ENCODE peak calls at places on chromosome 16, in nine cellular contexts. A is brain microvascular endothelial cell; T is cardiac muscle cell; Y is A549; D is effector memory CD4-positive, alpha-beta T cell; C is PC-9; H is CD4-positive, alpha-beta T cell; B is OCI-LY7; K is mesendoderm. E is an unnamed sample.

GRCh38 chr16:57526498-57526897 is 9.9 kb downstream of the CCDC102A start:
- DNase-seq in B (no peak), K (no peak), A (no peak), C (no peak), T (no peak), D (no peak), H (no peak), Y (no peak), E (no peak)

GRCh38 chr16:27973678-27974077 is 89.8 kb downstream of the GSG1L start:
- DNase-seq in T (no peak), Y (no peak), C (no peak), K (peak), H (no peak), A (no peak), D (no peak), B (peak), E (no peak)

GRCh38 chr16:96935-97381 is 18.9 kb downstream of the MPG start:
- DNase-seq in T (peak), A (peak), D (peak), C (peak), K (peak), B (peak), Y (peak), H (peak), E (peak)

GRCh38 chr16:55155815-55156214 is 168.2 kb upstream of the IRX6 start:
- DNase-seq in K (peak), Y (no peak), T (no peak), D (no peak), H (no peak), C (no peak), B (no peak), A (no peak), E (no peak)

GRCh38 chr16:81318711-81319110 is 3.9 kb downstream of the GAN start:
- DNase-seq in B (no peak), Y (no peak), C (no peak), T (no peak), D (no peak), A (no peak), H (no peak), K (peak), E (no peak)

GRCh38 chr16:84988328-84989080 is 22.8 kb downstream of the ZDHHC7 start:
- DNase-seq in K (no peak), H (no peak), C (no peak), D (no peak), A (no peak), T (no peak), Y (no peak), B (no peak), E (no peak)

GRCh38 chr16:70738083-70738977 is 52.5 kb upstream of the MTSS2 start:
- DNase-seq in T (peak), B (peak), A (peak), K (peak), H (no peak), D (no peak), Y (peak), C (no peak), E (no peak)

GRCh38 chr16:89153848-89154271 is 17.7 kb upstream of the CDH15 start:
- DNase-seq in A (no peak), C (peak), B (no peak), H (no peak), K (no peak), Y (no peak), D (no peak), T (no peak), E (no peak)

GRCh38 chr16:51524555-51525373 is 373.7 kb upstream of the SALL1 start:
- DNase-seq in D (no peak), H (no peak), A (peak), Y (peak), C (no peak), B (no peak), T (peak), K (peak), E (no peak)

GRCh38 chr16:1763521-1764511 is 7.5 kb downstream of the NME3 start:
- DNase-seq in H (no peak), D (no peak), C (no peak), A (no peak), Y (no peak), K (peak), T (peak), B (peak), E (no peak)

GRCh38 chr16:13332713-13333255 is 431.4 kb downstream of the SHISA9 start:
- DNase-seq in Y (no peak), C (no peak), A (no peak), H (no peak), B (no peak), K (peak), D (no peak), T (no peak), E (no peak)

GRCh38 chr16:47713225-47713595 is 252.1 kb downstream of the PHKB start:
- DNase-seq in K (no peak), T (peak), B (no peak), Y (no peak), A (peak), C (peak), H (no peak), D (no peak), E (no peak)

GRCh38 chr16:66238696-66239095 is 127.8 kb upstream of the CDH5 start:
- DNase-seq in A (no peak), H (no peak), B (no peak), K (no peak), T (no peak), Y (no peak), D (no peak), C (no peak), E (no peak)

GRCh38 chr16:3020247-3020603 is at the start of gene TNFRSF12A:
- DNase-seq in D (peak), A (peak), B (peak), T (peak), K (peak), C (peak), Y (peak), H (peak), E (peak)

GRCh38 chr16:87626401-87626800 is 24.1 kb downstream of the JPH3 start:
- DNase-seq in K (no peak), D (no peak), B (no peak), Y (no peak), H (no peak), A (no peak), C (no peak), T (no peak), E (no peak)
- H3K27ac ChIP-seq in K (no peak), D (no peak), B (no peak), Y (no peak), H (no peak), A (no peak), C (no peak), T (no peak), E (no peak)

DNA sequence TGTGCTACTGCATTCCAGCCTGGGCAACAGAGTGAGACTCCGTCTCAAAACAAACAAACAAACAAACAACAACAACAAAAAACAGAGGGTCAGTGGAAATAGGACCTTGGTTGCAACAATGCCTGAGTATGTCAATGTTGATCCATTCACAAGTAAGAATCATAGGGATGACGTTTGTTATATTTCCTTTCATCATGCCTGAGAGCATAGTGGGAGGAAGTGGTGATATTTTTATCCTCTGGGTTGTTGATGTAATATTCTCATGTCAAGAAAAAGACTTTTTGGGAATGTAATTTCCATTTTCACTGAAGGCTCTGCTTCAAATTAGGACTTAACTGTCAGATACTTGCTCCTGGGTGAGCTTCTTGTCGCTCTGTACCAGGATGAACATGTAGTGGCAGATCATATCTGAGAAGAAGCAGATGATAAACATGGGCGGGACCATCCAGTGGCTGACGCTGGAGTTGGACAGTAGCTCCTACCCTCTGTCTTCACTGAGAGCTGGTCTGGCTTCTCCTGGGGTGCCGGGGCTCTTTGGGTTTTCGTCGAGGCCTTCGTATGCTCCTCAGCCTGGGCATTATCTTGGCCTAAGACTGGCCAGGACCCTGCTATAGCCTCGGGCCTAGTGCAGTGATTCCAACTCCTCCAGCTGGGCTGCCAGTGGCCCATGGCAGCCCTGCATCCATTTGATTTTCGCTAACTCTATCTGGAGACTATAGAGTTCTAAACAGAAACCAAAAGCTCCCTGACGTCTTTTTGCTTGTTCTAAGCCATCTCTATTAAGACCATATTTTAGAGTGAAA is 19.6 kb downstream of the CYB5B start:
- DNase-seq in Y (no peak), K (no peak), H (no peak), C (no peak), B (no peak), D (peak), T (peak), A (peak), E (no peak)
- H3K27ac ChIP-seq in Y (peak), K (no peak), H (peak), C (no peak), B (no peak), D (peak), T (peak), A (peak), E (peak)

GRCh38 chr16:87490091-87490798 is 2.6 kb downstream of the ZCCHC14 start:
- DNase-seq in K (no peak), D (no peak), T (peak), H (no peak), B (no peak), Y (no peak), A (no peak), C (no peak), E (no peak)

GRCh38 chr16:87486282-87486681 is 6.5 kb downstream of the ZCCHC14 start:
- DNase-seq in T (no peak), K (no peak), B (no peak), C (no peak), H (no peak), D (no peak), Y (no peak), A (no peak), E (no peak)

GRCh38 chr16:87487361-87487924 is 5.4 kb downstream of the ZCCHC14 start:
- DNase-seq in T (peak), A (no peak), B (no peak), K (peak), Y (no peak), D (peak), C (no peak), H (no peak), E (no peak)

GRCh38 chr16:87492241-87492635 is 586 bp downstream of the ZCCHC14 start:
- DNase-seq in B (no peak), D (no peak), T (no peak), C (no peak), K (no peak), H (no peak), Y (no peak), A (no peak), E (no peak)

GRCh38 chr16:87489434-87490045 is 3.3 kb downstream of the ZCCHC14 start:
- DNase-seq in C (no peak), Y (no peak), B (no peak), H (no peak), D (no peak), K (no peak), A (no peak), T (no peak), E (no peak)
- H3K27ac ChIP-seq in C (no peak), Y (no peak), B (no peak), H (peak), D (no peak), K (no peak), A (no peak), T (no peak), E (peak)

GRCh38 chr16:30829130-30830071 is 42.4 kb upstream of the ZNF629 start:
- DNase-seq in Y (peak), B (no peak), K (peak), T (no peak), H (no peak), A (no peak), D (no peak), C (no peak), E (no peak)
- H3K27ac ChIP-seq in Y (no peak), B (no peak), K (no peak), T (no peak), H (no peak), A (no peak), D (no peak), C (no peak), E (no peak)

DNA sequence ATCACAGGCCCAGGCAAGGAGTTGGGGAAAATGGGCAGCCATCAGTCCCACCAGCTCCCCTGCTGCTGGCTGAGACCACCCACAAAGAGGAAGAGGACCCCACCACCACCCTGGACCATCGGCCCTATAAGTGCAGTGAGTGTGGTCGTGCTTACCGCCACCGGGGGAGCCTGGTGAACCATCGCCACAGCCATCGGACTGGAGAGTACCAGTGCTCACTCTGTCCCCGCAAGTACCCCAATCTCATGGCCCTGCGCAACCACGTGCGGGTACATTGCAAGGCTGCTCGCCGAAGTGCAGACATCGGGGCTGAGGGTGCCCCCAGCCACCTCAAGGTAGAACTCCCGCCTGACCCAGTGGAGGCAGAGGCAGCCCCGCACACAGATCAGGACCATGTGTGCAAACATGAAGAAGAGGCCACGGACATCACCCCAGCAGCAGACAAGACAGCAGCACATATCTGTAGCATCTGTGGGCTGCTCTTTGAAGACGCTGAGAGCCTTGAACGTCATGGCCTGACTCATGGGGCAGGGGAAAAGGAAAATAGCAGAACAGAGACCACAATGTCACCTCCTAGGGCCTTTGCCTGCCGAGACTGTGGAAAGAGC is 3.5 kb downstream of the ZNF646 start:
- DNase-seq in C (no peak), T (no peak), D (no peak), Y (no peak), A (no peak), B (no peak), H (no peak), K (no peak), E (no peak)
- H3K27ac ChIP-seq in C (no peak), T (no peak), D (no peak), Y (no peak), A (no peak), B (no peak), H (no peak), K (no peak), E (no peak)

GRCh38 chr16:80023865-80024264 is 423.3 kb upstream of the MAF start:
- DNase-seq in T (no peak), Y (peak), B (no peak), D (no peak), A (peak), K (no peak), C (peak), H (no peak), E (no peak)
- H3K27ac ChIP-seq in T (no peak), Y (peak), B (no peak), D (no peak), A (peak), K (no peak), C (peak), H (no peak), E (no peak)

DNA sequence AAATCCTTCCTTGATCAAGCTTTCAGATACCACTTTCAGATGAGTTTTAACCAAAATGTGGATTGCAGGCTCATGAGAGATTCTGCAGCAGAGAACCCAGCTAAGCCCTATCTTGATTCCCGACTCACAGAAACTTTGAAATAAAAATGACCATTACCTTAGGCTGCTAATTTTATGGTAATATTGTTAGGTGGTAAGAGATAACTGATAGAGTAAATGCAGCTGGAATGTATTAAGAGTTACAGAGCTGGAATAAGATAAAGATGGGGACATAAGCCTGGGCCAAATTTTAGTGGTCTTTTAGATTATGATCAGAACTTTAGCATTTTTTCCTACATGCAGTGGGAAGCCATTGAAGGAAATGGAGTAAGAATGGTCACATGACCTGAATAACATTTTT is 1074.0 kb downstream of the CDH11 start:
- DNase-seq in B (no peak), H (no peak), T (no peak), C (no peak), Y (no peak), A (no peak), D (no peak), K (peak), E (no peak)
- H3K27ac ChIP-seq in B (no peak), H (no peak), T (no peak), C (no peak), Y (no peak), A (no peak), D (no peak), K (no peak), E (no peak)

DNA sequence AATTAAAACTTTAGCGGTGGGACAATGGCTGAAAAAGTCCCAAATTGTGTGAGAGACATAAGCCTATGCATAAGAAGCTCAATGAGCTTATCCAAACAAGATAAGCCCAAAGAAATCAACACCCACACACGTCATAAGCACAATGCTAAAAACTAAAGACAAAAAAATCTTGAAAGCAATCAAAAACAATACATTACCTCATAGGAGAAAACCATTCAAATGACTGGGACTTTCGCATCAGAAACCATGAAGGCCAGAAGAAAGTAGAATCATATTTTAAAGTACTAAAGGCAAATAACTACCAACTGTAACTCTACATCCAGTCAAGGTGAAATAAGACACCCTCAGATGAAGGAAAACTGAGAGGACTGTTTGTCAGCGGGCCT is 50.2 kb downstream of the ZCCHC14 start:
- DNase-seq in D (no peak), K (no peak), B (no peak), H (no peak), Y (no peak), T (peak), A (no peak), C (no peak), E (no peak)
- H3K27ac ChIP-seq in D (no peak), K (no peak), B (no peak), H (no peak), Y (no peak), T (no peak), A (no peak), C (no peak), E (no peak)

DNA sequence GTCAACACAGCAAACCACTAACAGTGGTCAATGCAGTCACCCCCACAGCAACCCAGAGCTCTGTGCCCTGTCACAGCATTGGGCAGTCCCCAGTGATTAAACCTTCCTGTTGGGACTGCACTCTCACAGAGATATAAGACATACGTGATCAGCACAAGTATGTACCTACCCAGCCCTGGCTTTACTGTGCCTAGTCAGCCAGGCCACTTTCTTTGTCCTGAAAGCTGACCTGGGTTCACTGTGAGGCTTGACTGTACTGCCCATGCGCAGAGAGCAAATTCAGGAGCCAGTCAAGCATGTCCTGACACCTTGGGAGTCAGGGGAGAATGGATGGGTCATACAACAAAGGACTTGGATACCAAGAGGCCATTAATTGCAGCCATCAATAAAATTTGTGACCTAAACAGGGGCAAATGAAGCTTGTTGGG is 10.9 kb upstream of the TMEM170A start:
- DNase-seq in D (no peak), T (no peak), C (no peak), Y (no peak), B (no peak), K (no peak), H (no peak), A (no peak), E (no peak)
- H3K27ac ChIP-seq in D (no peak), T (no peak), C (no peak), Y (no peak), B (no peak), K (no peak), H (no peak), A (no peak), E (no peak)